ENCODE peak calls at places on chromosomes 5 and 9, in four cellular contexts. U, V, D and F are unnamed samples.

GRCh38 chr9:116951588-116952433 is 264.7 kb downstream of the TRIM32 start:
- DNase-seq in D (no peak), V (no peak), U (no peak), F (no peak)

GRCh38 chr5:163533229-163533628 is 27.8 kb downstream of the MAT2B start:
- DNase-seq in D (no peak), U (no peak), V (no peak), F (no peak)

GRCh38 chr5:132019857-132020555 is 8.5 kb upstream of the ACSL6 start:
- DNase-seq in V (no peak), D (no peak), U (no peak), F (peak)

GRCh38 chr9:79695531-79696218 is 123.9 kb downstream of the TLE4 start:
- DNase-seq in U (no peak), V (no peak), D (no peak), F (no peak)

GRCh38 chr5:97162045-97162444 is 19.6 kb upstream of the LIX1 start:
- DNase-seq in V (peak), U (no peak), D (no peak), F (peak)

GRCh38 chr5:157366741-157367684 is 93.0 kb upstream of the NIPAL4 start:
- DNase-seq in D (no peak), V (peak), U (no peak), F (peak)

GRCh38 chr9:126842977-126843799 is 17.3 kb upstream of the ZBTB34 start:
- DNase-seq in V (no peak), D (no peak), U (no peak), F (no peak)

GRCh38 chr9:7209990-7210389 is 452.2 kb downstream of the KDM4C start:
- DNase-seq in D (no peak), V (no peak), U (no peak), F (no peak)

GRCh38 chr9:136571525-136571924 is 25.7 kb upstream of the NOTCH1 start:
- DNase-seq in V (no peak), D (peak), U (no peak), F (peak)

GRCh38 chr9:36169166-36169565 is at the start of gene CCIN:
- DNase-seq in D (no peak), U (no peak), V (no peak), F (no peak)

GRCh38 chr9:112844771-112845542 is 45.7 kb downstream of the SLC46A2 start:
- DNase-seq in V (peak), D (peak), U (no peak), F (peak)

GRCh38 chr9:93097496-93098205 is 1.6 kb downstream of the CARD19 start:
- DNase-seq in U (no peak), V (no peak), D (peak), F (no peak)

GRCh38 chr5:163964650-163965049 is 459.2 kb downstream of the MAT2B start:
- DNase-seq in V (no peak), D (no peak), U (peak), F (no peak)

GRCh38 chr9:742104-742503 is 99.4 kb upstream of the DMRT1 start:
- DNase-seq in V (no peak), U (no peak), D (no peak), F (no peak)

GRCh38 chr9:77735515-77735914 is 87.4 kb upstream of the GNA14 start:
- DNase-seq in D (no peak), U (no peak), V (no peak), F (no peak)

GRCh38 chr9:86821011-86821845 is 126.1 kb downstream of the GAS1 start:
- DNase-seq in D (no peak), V (no peak), U (no peak), F (no peak)

GRCh38 chr5:180201051-180201987 is 7.7 kb downstream of the RASGEF1C start:
- DNase-seq in D (no peak), V (peak), U (no peak), F (peak)

GRCh38 chr5:149317281-149318048 is 27.8 kb upstream of the GRPEL2 start:
- DNase-seq in V (peak), U (no peak), D (no peak), F (peak)

GRCh38 chr9:85420750-85421149 is 321.0 kb downstream of the AGTPBP1 start:
- DNase-seq in U (no peak), D (no peak), V (no peak), F (peak)

GRCh38 chr5:36694351-36694750 is 87.9 kb downstream of the SLC1A3 start:
- DNase-seq in V (no peak), U (no peak), D (no peak), F (no peak)

GRCh38 chr9:93154293-93154903 is 20.3 kb upstream of the NINJ1 start:
- DNase-seq in D (no peak), V (peak), U (no peak), F (peak)

GRCh38 chr9:124015091-124015660 is 3.6 kb downstream of the LHX2 start:
- DNase-seq in V (no peak), D (no peak), U (no peak), F (peak)

GRCh38 chr9:109497193-109498165 is 628 bp downstream of the PTPN3 start:
- DNase-seq in U (no peak), V (no peak), D (no peak), F (peak)

GRCh38 chr9:78218890-78219289 is 17.0 kb upstream of the CEP78 start:
- DNase-seq in D (no peak), V (no peak), U (no peak), F (no peak)

GRCh38 chr5:146965781-146966659 is 87.5 kb upstream of the PPP2R2B start:
- DNase-seq in U (no peak), V (peak), D (no peak), F (peak)

GRCh38 chr9:286091-286740 is 71.6 kb downstream of the DOCK8 start:
- DNase-seq in V (no peak), D (no peak), U (no peak), F (no peak)